ENCODE peak calls at places on chromosomes 1 and 21, in eight cellular contexts. N is endothelial cell, R is GM23248, U is nephron progenitor cell, F is vagina, K is GOT3, J is neural crest cell, E is neural progenitor cell. S is an unnamed sample.

GRCh38 chr1:231829332-231829731 is 202.7 kb downstream of the DISC1 start:
- DNase-seq in R (no peak), N (no peak), K (no peak), U (no peak), J (no peak), F (no peak), E (no peak), S (no peak)

GRCh38 chr1:116654351-116654750 is 13.2 kb downstream of the IGSF3 start:
- DNase-seq in N (no peak), F (no peak), E (no peak), U (no peak), R (no peak), J (no peak), K (no peak), S (no peak)

GRCh38 chr21:16891821-16892220 is 621.0 kb upstream of the CXADR start:
- DNase-seq in K (no peak), E (no peak), J (no peak), U (no peak), R (peak), F (no peak), N (no peak), S (no peak)

GRCh38 chr1:26218906-26219494 is 15.0 kb upstream of the CEP85 start:
- DNase-seq in F (no peak), J (no peak), R (no peak), E (no peak), U (no peak), N (no peak), K (no peak), S (no peak)

GRCh38 chr1:222129041-222129440 is 387.2 kb upstream of the DUSP10 start:
- DNase-seq in R (no peak), E (no peak), K (no peak), N (no peak), F (no peak), U (no peak), J (no peak), S (no peak)

GRCh38 chr1:58657082-58657481 is 42.8 kb downstream of the MYSM1 start:
- DNase-seq in F (no peak), K (no peak), R (no peak), N (no peak), U (no peak), J (no peak), E (no peak), S (no peak)

GRCh38 chr1:153352523-153352922 is 3.9 kb upstream of the PGLYRP4 start:
- DNase-seq in K (peak), N (peak), E (peak), F (peak), U (peak), J (peak), R (peak), S (peak)

GRCh38 chr1:107844009-107844408 is 121.0 kb downstream of the VAV3 start:
- DNase-seq in E (no peak), U (no peak), N (no peak), R (no peak), J (no peak), F (no peak), K (no peak), S (no peak)

GRCh38 chr1:10794724-10795304 is 1.6 kb downstream of the CASZ1 start:
- DNase-seq in U (peak), E (peak), F (no peak), J (no peak), R (peak), K (no peak), N (peak), S (no peak)

GRCh38 chr1:182397653-182398388 is 2.6 kb downstream of the TEDDM1 start:
- DNase-seq in F (no peak), E (no peak), U (no peak), K (no peak), N (no peak), R (peak), J (no peak), S (no peak)

GRCh38 chr1:205525495-205526285 is 21.2 kb downstream of the CDK18 start:
- DNase-seq in J (no peak), R (no peak), U (no peak), F (no peak), E (no peak), N (no peak), K (no peak), S (no peak)

GRCh38 chr1:240611619-240612490 is at the start of gene GREM2:
- DNase-seq in R (peak), E (peak), K (peak), U (peak), J (peak), N (peak), F (no peak), S (peak)

GRCh38 chr1:37946703-37947360 is at the start of gene INPP5B:
- DNase-seq in R (peak), K (peak), J (peak), F (no peak), N (peak), U (peak), E (peak), S (peak)

GRCh38 chr1:19825298-19825697 is 10.2 kb upstream of the RNF186 start:
- DNase-seq in K (no peak), U (no peak), F (no peak), R (no peak), N (no peak), J (no peak), E (peak), S (no peak)

GRCh38 chr1:154739654-154740053 is 130.4 kb downstream of the KCNN3 start:
- DNase-seq in J (no peak), R (no peak), E (no peak), F (no peak), U (no peak), N (no peak), K (no peak), S (no peak)

GRCh38 chr1:98177751-98178150 is 256.9 kb upstream of the DPYD start:
- DNase-seq in F (no peak), U (no peak), E (no peak), K (no peak), R (no peak), J (no peak), N (no peak), S (no peak)

GRCh38 chr1:169707917-169708604 is 3.4 kb downstream of the SELL start:
- DNase-seq in F (no peak), E (no peak), N (no peak), R (no peak), K (no peak), J (no peak), U (no peak), S (no peak)

GRCh38 chr1:150513275-150513885 is 2.2 kb upstream of the FALEC start:
- DNase-seq in R (peak), N (no peak), K (no peak), U (no peak), F (no peak), E (no peak), J (no peak), S (no peak)

GRCh38 chr1:112057736-112058135 is 68.3 kb upstream of the KCND3 start:
- DNase-seq in F (no peak), N (no peak), R (no peak), E (no peak), J (no peak), K (no peak), U (no peak), S (no peak)

GRCh38 chr1:18951818-18952391 is 4.6 kb downstream of the IFFO2 start:
- DNase-seq in R (no peak), F (no peak), U (no peak), N (no peak), K (no peak), E (no peak), J (no peak), S (peak)

GRCh38 chr1:93080424-93080823 is 1.3 kb downstream of the MTF2 start:
- DNase-seq in F (no peak), U (no peak), R (peak), N (no peak), E (peak), J (no peak), K (no peak), S (no peak)

GRCh38 chr1:226176870-226177269 is 9.7 kb downstream of the ACBD3 start:
- DNase-seq in K (no peak), N (no peak), F (no peak), E (no peak), J (no peak), R (no peak), U (no peak), S (no peak)

GRCh38 chr1:29105822-29106221 is 17.9 kb downstream of the TMEM200B start:
- DNase-seq in K (no peak), R (no peak), E (no peak), N (no peak), U (no peak), F (no peak), J (no peak), S (no peak)

GRCh38 chr1:42922687-42923366 is 35.8 kb downstream of the SLC2A1 start:
- DNase-seq in N (peak), R (peak), J (peak), F (peak), K (no peak), E (peak), U (peak), S (no peak)

GRCh38 chr1:57473448-57473847 is 49.6 kb upstream of the DAB1 start:
- DNase-seq in F (no peak), U (no peak), N (no peak), E (no peak), R (no peak), J (no peak), K (no peak), S (no peak)

GRCh38 chr1:44624268-44624901 is 49.9 kb downstream of the TMEM53 start:
- DNase-seq in R (no peak), E (no peak), U (no peak), N (no peak), K (no peak), J (no peak), F (no peak), S (no peak)

GRCh38 chr1:108708726-108709660 is 3.7 kb upstream of the FNDC7 start:
- DNase-seq in J (no peak), F (no peak), R (no peak), K (no peak), N (no peak), E (peak), U (no peak), S (peak)

GRCh38 chr1:25607123-25607522 is 9.5 kb upstream of the MAN1C1 start:
- DNase-seq in R (no peak), F (no peak), J (no peak), K (no peak), U (no peak), E (no peak), N (no peak), S (no peak)

GRCh38 chr1:52238887-52239707 is 97.2 kb downstream of the ZFYVE9 start:
- DNase-seq in N (no peak), R (peak), K (no peak), F (no peak), U (no peak), J (no peak), E (no peak), S (no peak)

GRCh38 chr1:89125571-89126233 is at the start of gene GBP2:
- DNase-seq in E (no peak), N (no peak), U (no peak), F (no peak), K (no peak), R (peak), J (no peak), S (no peak)

GRCh38 chr1:195376190-195376589 is 1232.0 kb downstream of the KCNT2 start:
- DNase-seq in J (no peak), N (no peak), R (peak), K (no peak), E (no peak), U (no peak), F (no peak), S (no peak)

GRCh38 chr1:43617011-43617410 is 32.9 kb upstream of the KDM4A start:
- DNase-seq in R (no peak), J (no peak), U (no peak), N (no peak), F (no peak), K (no peak), E (no peak), S (no peak)

GRCh38 chr1:37865348-37866119 is 6.1 kb upstream of the MTF1 start:
- DNase-seq in R (peak), F (no peak), E (no peak), N (no peak), K (no peak), U (no peak), J (no peak), S (no peak)